ENCODE peak calls at places on chromosomes 4 and X, in five cellular contexts. One of them, this sample, is unnamed.

GRCh38 chr4:8731364-8731763 is 138.8 kb downstream of the CPZ start:
- DNase-seq in mesothelial cell of epicardium: no peak
- DNase-seq in nephron progenitor cell: no peak
- DNase-seq in tibial nerve: no peak
- DNase-seq in osteocyte: peak
- DNase-seq in this sample: peak

GRCh38 chr4:3402409-3403103 is 39.2 kb upstream of the HGFAC start:
- DNase-seq in mesothelial cell of epicardium: no peak
- DNase-seq in nephron progenitor cell: no peak
- DNase-seq in tibial nerve: no peak
- DNase-seq in osteocyte: no peak
- DNase-seq in this sample: no peak

GRCh38 chrX:22135171-22135711 is 103.1 kb downstream of the PHEX start:
- DNase-seq in mesothelial cell of epicardium: no peak
- DNase-seq in nephron progenitor cell: no peak
- DNase-seq in tibial nerve: no peak
- DNase-seq in osteocyte: no peak
- DNase-seq in this sample: peak

GRCh38 chr4:96052827-96053226 is 212.9 kb downstream of the PDHA2 start:
- DNase-seq in mesothelial cell of epicardium: no peak
- DNase-seq in nephron progenitor cell: no peak
- DNase-seq in tibial nerve: no peak
- DNase-seq in osteocyte: no peak
- DNase-seq in this sample: no peak

GRCh38 chr4:124529131-124529530 is 183.4 kb downstream of the ANKRD50 start:
- DNase-seq in mesothelial cell of epicardium: no peak
- DNase-seq in nephron progenitor cell: no peak
- DNase-seq in tibial nerve: no peak
- DNase-seq in osteocyte: no peak
- DNase-seq in this sample: no peak

GRCh38 chrX:30981968-30982367 is 89.9 kb downstream of the FTHL17 start:
- DNase-seq in mesothelial cell of epicardium: no peak
- DNase-seq in nephron progenitor cell: no peak
- DNase-seq in tibial nerve: no peak
- DNase-seq in osteocyte: no peak
- DNase-seq in this sample: no peak

GRCh38 chr4:30856795-30857564 is 136.8 kb downstream of the PCDH7 start:
- DNase-seq in mesothelial cell of epicardium: no peak
- DNase-seq in nephron progenitor cell: no peak
- DNase-seq in tibial nerve: no peak
- DNase-seq in osteocyte: no peak
- DNase-seq in this sample: no peak

GRCh38 chr4:66178901-66179300 is 508.6 kb upstream of the EPHA5 start:
- DNase-seq in mesothelial cell of epicardium: no peak
- DNase-seq in nephron progenitor cell: no peak
- DNase-seq in tibial nerve: no peak
- DNase-seq in osteocyte: no peak
- DNase-seq in this sample: no peak

GRCh38 chrX:38754102-38754790 is 47.0 kb upstream of the MID1IP1 start:
- DNase-seq in mesothelial cell of epicardium: no peak
- DNase-seq in nephron progenitor cell: peak
- DNase-seq in tibial nerve: no peak
- DNase-seq in osteocyte: no peak
- DNase-seq in this sample: no peak

DNA sequence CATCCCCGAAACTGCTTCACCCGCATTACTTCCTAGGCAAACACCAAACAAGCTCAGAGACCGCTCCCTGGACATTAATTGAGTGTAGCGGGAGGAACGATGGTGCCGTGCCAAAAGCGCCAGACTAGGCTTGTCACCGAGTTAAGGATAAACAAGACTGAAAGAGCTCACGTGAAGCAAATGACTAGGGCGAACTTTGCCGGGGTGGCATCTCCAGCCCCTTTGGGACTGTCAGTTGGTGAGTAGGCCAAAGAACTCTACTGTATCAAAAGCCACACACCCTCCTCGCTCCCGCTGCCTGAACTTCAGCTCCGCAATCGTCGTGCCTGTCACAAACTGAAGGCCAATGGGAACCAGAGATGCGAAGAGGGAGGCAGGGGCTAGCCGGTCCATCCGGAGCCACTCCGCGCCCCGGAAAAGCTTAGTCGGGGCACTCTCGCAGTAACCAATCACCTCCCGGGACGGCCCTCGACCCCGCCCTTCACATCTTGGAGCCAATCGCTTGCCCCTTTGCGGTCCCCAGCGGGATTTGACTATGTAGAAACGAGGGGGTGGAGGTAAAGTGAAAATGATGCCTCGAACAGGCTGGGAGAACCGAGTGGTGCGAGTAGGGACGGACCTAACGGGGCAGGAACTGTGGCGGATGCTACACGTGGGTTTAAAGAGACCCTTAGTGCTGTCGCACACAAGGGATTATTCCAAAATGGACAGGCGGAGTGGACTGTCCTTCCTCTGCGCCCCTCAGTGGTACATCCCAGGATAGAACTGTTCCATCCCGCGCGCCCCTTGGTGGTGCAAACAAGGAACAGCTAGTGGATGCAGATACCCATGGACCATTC is 37.0 kb upstream of the FAM156A start:
- DNase-seq in mesothelial cell of epicardium: peak
- DNase-seq in nephron progenitor cell: peak
- DNase-seq in tibial nerve: peak
- DNase-seq in osteocyte: peak
- DNase-seq in this sample: peak
- TF ChIP-seq CTCF in mesothelial cell of epicardium: peak
- TF ChIP-seq CTCF in nephron progenitor cell: peak
- TF ChIP-seq CTCF in tibial nerve: peak
- TF ChIP-seq CTCF in osteocyte: peak
- TF ChIP-seq CTCF in this sample: peak

GRCh38 chr4:108493596-108493931 is 126.8 kb upstream of the RPL34 start:
- DNase-seq in mesothelial cell of epicardium: no peak
- DNase-seq in nephron progenitor cell: no peak
- DNase-seq in tibial nerve: no peak
- DNase-seq in osteocyte: no peak
- DNase-seq in this sample: no peak

GRCh38 chr4:108498925-108499324 is 121.5 kb upstream of the RPL34 start:
- DNase-seq in mesothelial cell of epicardium: no peak
- DNase-seq in nephron progenitor cell: no peak
- DNase-seq in tibial nerve: no peak
- DNase-seq in osteocyte: no peak
- DNase-seq in this sample: no peak

GRCh38 chr4:108492816-108493595 is 127.4 kb upstream of the RPL34 start:
- DNase-seq in mesothelial cell of epicardium: no peak
- DNase-seq in nephron progenitor cell: peak
- DNase-seq in tibial nerve: no peak
- DNase-seq in osteocyte: no peak
- DNase-seq in this sample: no peak
- TF ChIP-seq CTCF in mesothelial cell of epicardium: peak
- TF ChIP-seq CTCF in nephron progenitor cell: peak
- TF ChIP-seq CTCF in tibial nerve: no peak
- TF ChIP-seq CTCF in osteocyte: peak
- TF ChIP-seq CTCF in this sample: no peak

GRCh38 chrX:103344606-103345005 is 11.7 kb upstream of the TCEAL9 start:
- DNase-seq in mesothelial cell of epicardium: no peak
- DNase-seq in nephron progenitor cell: no peak
- DNase-seq in tibial nerve: no peak
- DNase-seq in osteocyte: no peak
- DNase-seq in this sample: no peak

GRCh38 chrX:103338663-103339062 is 8.6 kb downstream of the TCEAL7 start:
- DNase-seq in mesothelial cell of epicardium: no peak
- DNase-seq in nephron progenitor cell: no peak
- DNase-seq in tibial nerve: no peak
- DNase-seq in osteocyte: no peak
- DNase-seq in this sample: no peak

GRCh38 chrX:103347682-103348397 is 8.5 kb upstream of the TCEAL9 start:
- DNase-seq in mesothelial cell of epicardium: no peak
- DNase-seq in nephron progenitor cell: no peak
- DNase-seq in tibial nerve: no peak
- DNase-seq in osteocyte: no peak
- DNase-seq in this sample: no peak

GRCh38 chrX:103343105-103343504 is 13.1 kb downstream of the TCEAL7 start:
- DNase-seq in mesothelial cell of epicardium: no peak
- DNase-seq in nephron progenitor cell: peak
- DNase-seq in tibial nerve: peak
- DNase-seq in osteocyte: no peak
- DNase-seq in this sample: no peak
- TF ChIP-seq CTCF in mesothelial cell of epicardium: peak
- TF ChIP-seq CTCF in nephron progenitor cell: peak
- TF ChIP-seq CTCF in tibial nerve: peak
- TF ChIP-seq CTCF in osteocyte: peak
- TF ChIP-seq CTCF in this sample: peak

DNA sequence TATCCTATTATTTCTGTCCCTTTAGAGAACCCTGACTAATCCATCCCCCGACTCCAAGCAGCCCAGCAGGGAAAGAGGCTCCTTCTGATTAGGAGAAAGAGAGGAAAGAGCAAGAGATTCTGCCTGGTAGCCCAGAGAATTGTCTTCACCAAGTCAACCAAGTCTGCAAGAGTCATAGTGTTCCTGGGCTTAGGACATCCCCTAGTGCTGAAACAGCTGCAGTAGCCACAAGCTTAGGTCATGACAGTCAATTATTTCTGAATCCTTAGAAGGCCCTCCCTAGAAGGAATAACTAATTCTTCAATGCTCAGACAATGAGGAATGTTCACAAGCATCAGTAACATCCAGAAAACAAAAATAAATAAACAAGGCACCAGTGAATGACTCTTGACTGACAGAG is 480.3 kb upstream of the GRIA3 start:
- DNase-seq in mesothelial cell of epicardium: no peak
- DNase-seq in nephron progenitor cell: no peak
- DNase-seq in tibial nerve: no peak
- DNase-seq in osteocyte: no peak
- DNase-seq in this sample: no peak
- TF ChIP-seq CTCF in mesothelial cell of epicardium: no peak
- TF ChIP-seq CTCF in nephron progenitor cell: no peak
- TF ChIP-seq CTCF in tibial nerve: no peak
- TF ChIP-seq CTCF in osteocyte: no peak
- TF ChIP-seq CTCF in this sample: no peak

GRCh38 chr4:122205687-122206086 is 53.6 kb downstream of the BLTP1 start:
- DNase-seq in mesothelial cell of epicardium: no peak
- DNase-seq in nephron progenitor cell: no peak
- DNase-seq in tibial nerve: no peak
- DNase-seq in osteocyte: no peak
- DNase-seq in this sample: no peak
- TF ChIP-seq CTCF in mesothelial cell of epicardium: no peak
- TF ChIP-seq CTCF in nephron progenitor cell: no peak
- TF ChIP-seq CTCF in tibial nerve: no peak
- TF ChIP-seq CTCF in osteocyte: no peak
- TF ChIP-seq CTCF in this sample: no peak